ENCODE peak calls at places on chromosome 17, in six cellular contexts. One of them, this sample, is unnamed.

GRCh38 chr17:63622571-63623390 is 564 bp downstream of the MAP3K3 start:
- DNase-seq in heart right ventricle: peak; percentile 73
- DNase-seq in Peyer's patch: peak; percentile 84
- DNase-seq in GM23248: peak; percentile 83
- DNase-seq in body of pancreas: peak; percentile 78
- DNase-seq in IMR-90: peak; percentile 60
- DNase-seq in this sample: peak; percentile 76

GRCh38 chr17:38970804-38971203 is 3.6 kb upstream of the FBXO47 start:
- DNase-seq in heart right ventricle: no peak
- DNase-seq in Peyer's patch: no peak
- DNase-seq in GM23248: no peak
- DNase-seq in body of pancreas: no peak
- DNase-seq in IMR-90: no peak
- DNase-seq in this sample: no peak

GRCh38 chr17:82648761-82649474 is 674 bp upstream of the WDR45B start:
- DNase-seq in heart right ventricle: peak; percentile 66
- DNase-seq in Peyer's patch: peak; percentile 73
- DNase-seq in GM23248: no peak
- DNase-seq in body of pancreas: peak; percentile 51
- DNase-seq in IMR-90: no peak
- DNase-seq in this sample: peak; percentile 52

GRCh38 chr17:6508519-6509294 is 47.6 kb downstream of the PITPNM3 start:
- DNase-seq in heart right ventricle: no peak
- DNase-seq in Peyer's patch: peak; percentile 41
- DNase-seq in GM23248: no peak
- DNase-seq in body of pancreas: no peak
- DNase-seq in IMR-90: no peak
- DNase-seq in this sample: peak; percentile 4

GRCh38 chr17:80605326-80606066 is 60.9 kb downstream of the RPTOR start:
- DNase-seq in heart right ventricle: no peak
- DNase-seq in Peyer's patch: no peak
- DNase-seq in GM23248: peak; percentile 16
- DNase-seq in body of pancreas: no peak
- DNase-seq in IMR-90: peak; percentile 44
- DNase-seq in this sample: no peak

GRCh38 chr17:58421711-58422110 is 4.4 kb upstream of the RNF43 start:
- DNase-seq in heart right ventricle: no peak
- DNase-seq in Peyer's patch: no peak
- DNase-seq in GM23248: no peak
- DNase-seq in body of pancreas: no peak
- DNase-seq in IMR-90: no peak
- DNase-seq in this sample: no peak

GRCh38 chr17:64765191-64765889 is 103.2 kb upstream of the SMURF2 start:
- DNase-seq in heart right ventricle: no peak
- DNase-seq in Peyer's patch: no peak
- DNase-seq in GM23248: no peak
- DNase-seq in body of pancreas: no peak
- DNase-seq in IMR-90: no peak
- DNase-seq in this sample: no peak

GRCh38 chr17:59899099-59899498 is 6.2 kb downstream of the RPS6KB1 start:
- DNase-seq in heart right ventricle: no peak
- DNase-seq in Peyer's patch: no peak
- DNase-seq in GM23248: peak; percentile 2
- DNase-seq in body of pancreas: no peak
- DNase-seq in IMR-90: no peak
- DNase-seq in this sample: no peak

GRCh38 chr17:2085648-2085949 is 30.7 kb downstream of the HIC1 start:
- DNase-seq in heart right ventricle: peak; percentile 73
- DNase-seq in Peyer's patch: no peak
- DNase-seq in GM23248: peak; percentile 76
- DNase-seq in body of pancreas: no peak
- DNase-seq in IMR-90: peak; percentile 69
- DNase-seq in this sample: no peak

GRCh38 chr17:79691931-79692330 is 38.8 kb upstream of the ENPP7 start:
- DNase-seq in heart right ventricle: peak; percentile 21
- DNase-seq in Peyer's patch: no peak
- DNase-seq in GM23248: no peak
- DNase-seq in body of pancreas: no peak
- DNase-seq in IMR-90: no peak
- DNase-seq in this sample: peak; percentile 23

GRCh38 chr17:29642171-29642611 is 19.5 kb upstream of the CORO6 start:
- DNase-seq in heart right ventricle: no peak
- DNase-seq in Peyer's patch: no peak
- DNase-seq in GM23248: no peak
- DNase-seq in body of pancreas: no peak
- DNase-seq in IMR-90: no peak
- DNase-seq in this sample: peak; percentile 29

GRCh38 chr17:50196826-50197225 is 4.6 kb downstream of the COL1A1 start:
- DNase-seq in heart right ventricle: no peak
- DNase-seq in Peyer's patch: no peak
- DNase-seq in GM23248: peak; percentile 92
- DNase-seq in body of pancreas: no peak
- DNase-seq in IMR-90: peak; percentile 84
- DNase-seq in this sample: no peak

GRCh38 chr17:38701504-38702165 is 3.4 kb upstream of the MLLT6 start:
- DNase-seq in heart right ventricle: no peak
- DNase-seq in Peyer's patch: peak; percentile 64
- DNase-seq in GM23248: peak; percentile 64
- DNase-seq in body of pancreas: peak; percentile 54
- DNase-seq in IMR-90: peak; percentile 71
- DNase-seq in this sample: peak; percentile 38

GRCh38 chr17:12592941-12593340 is 72.7 kb upstream of the MYOCD start:
- DNase-seq in heart right ventricle: no peak
- DNase-seq in Peyer's patch: no peak
- DNase-seq in GM23248: no peak
- DNase-seq in body of pancreas: no peak
- DNase-seq in IMR-90: no peak
- DNase-seq in this sample: no peak

GRCh38 chr17:58046230-58047094 is 36.8 kb upstream of the DYNLL2 start:
- DNase-seq in heart right ventricle: peak; percentile 38
- DNase-seq in Peyer's patch: no peak
- DNase-seq in GM23248: peak; percentile 59
- DNase-seq in body of pancreas: no peak
- DNase-seq in IMR-90: no peak
- DNase-seq in this sample: no peak

GRCh38 chr17:64706224-64707076 is 44.3 kb upstream of the SMURF2 start:
- DNase-seq in heart right ventricle: no peak
- DNase-seq in Peyer's patch: peak; percentile 69
- DNase-seq in GM23248: peak; percentile 56
- DNase-seq in body of pancreas: peak; percentile 46
- DNase-seq in IMR-90: no peak
- DNase-seq in this sample: no peak

GRCh38 chr17:77266891-77267341 is 126.1 kb downstream of the SEC14L1 start:
- DNase-seq in heart right ventricle: no peak
- DNase-seq in Peyer's patch: no peak
- DNase-seq in GM23248: peak; percentile 36
- DNase-seq in body of pancreas: no peak
- DNase-seq in IMR-90: peak; percentile 23
- DNase-seq in this sample: no peak

GRCh38 chr17:43570518-43570928 is 24.4 kb upstream of the ETV4 start:
- DNase-seq in heart right ventricle: no peak
- DNase-seq in Peyer's patch: no peak
- DNase-seq in GM23248: peak; percentile 86
- DNase-seq in body of pancreas: no peak
- DNase-seq in IMR-90: peak; percentile 86
- DNase-seq in this sample: no peak

GRCh38 chr17:69898606-69899005 is 176.4 kb upstream of the KCNJ16 start:
- DNase-seq in heart right ventricle: no peak
- DNase-seq in Peyer's patch: no peak
- DNase-seq in GM23248: peak; percentile 14
- DNase-seq in body of pancreas: no peak
- DNase-seq in IMR-90: no peak
- DNase-seq in this sample: no peak

GRCh38 chr17:52744179-52744578 is 585.7 kb upstream of the CA10 start:
- DNase-seq in heart right ventricle: no peak
- DNase-seq in Peyer's patch: no peak
- DNase-seq in GM23248: no peak
- DNase-seq in body of pancreas: no peak
- DNase-seq in IMR-90: no peak
- DNase-seq in this sample: no peak

GRCh38 chr17:10357768-10358167 is 15.0 kb downstream of the MYH13 start:
- DNase-seq in heart right ventricle: no peak
- DNase-seq in Peyer's patch: no peak
- DNase-seq in GM23248: peak; percentile 7
- DNase-seq in body of pancreas: no peak
- DNase-seq in IMR-90: no peak
- DNase-seq in this sample: peak; percentile 2

GRCh38 chr17:64401941-64402340 is 11.3 kb upstream of the PECAM1 start:
- DNase-seq in heart right ventricle: no peak
- DNase-seq in Peyer's patch: peak; percentile 18
- DNase-seq in GM23248: no peak
- DNase-seq in body of pancreas: no peak
- DNase-seq in IMR-90: no peak
- DNase-seq in this sample: no peak

GRCh38 chr17:77961741-77962140 is 3.2 kb downstream of the TNRC6C start:
- DNase-seq in heart right ventricle: no peak
- DNase-seq in Peyer's patch: no peak
- DNase-seq in GM23248: no peak
- DNase-seq in body of pancreas: no peak
- DNase-seq in IMR-90: peak; percentile 16
- DNase-seq in this sample: no peak

GRCh38 chr17:66322764-66323163 is 20.4 kb downstream of the PRKCA start:
- DNase-seq in heart right ventricle: no peak
- DNase-seq in Peyer's patch: no peak
- DNase-seq in GM23248: no peak
- DNase-seq in body of pancreas: no peak
- DNase-seq in IMR-90: no peak
- DNase-seq in this sample: no peak

GRCh38 chr17:67779098-67779672 is 46.1 kb upstream of the BPTF start:
- DNase-seq in heart right ventricle: peak; percentile 53
- DNase-seq in Peyer's patch: no peak
- DNase-seq in GM23248: peak; percentile 47
- DNase-seq in body of pancreas: peak; percentile 87
- DNase-seq in IMR-90: peak; percentile 61
- DNase-seq in this sample: peak; percentile 40

GRCh38 chr17:5531019-5531418 is 44.7 kb downstream of the MIS12 start:
- DNase-seq in heart right ventricle: no peak
- DNase-seq in Peyer's patch: no peak
- DNase-seq in GM23248: no peak
- DNase-seq in body of pancreas: no peak
- DNase-seq in IMR-90: no peak
- DNase-seq in this sample: no peak

GRCh38 chr17:12987120-12987519 is 30.7 kb downstream of the ELAC2 start:
- DNase-seq in heart right ventricle: no peak
- DNase-seq in Peyer's patch: no peak
- DNase-seq in GM23248: no peak
- DNase-seq in body of pancreas: no peak
- DNase-seq in IMR-90: no peak
- DNase-seq in this sample: no peak

GRCh38 chr17:15451681-15452080 is 15.7 kb downstream of the CDRT4 start:
- DNase-seq in heart right ventricle: no peak
- DNase-seq in Peyer's patch: no peak
- DNase-seq in GM23248: peak; percentile 4
- DNase-seq in body of pancreas: no peak
- DNase-seq in IMR-90: no peak
- DNase-seq in this sample: no peak

GRCh38 chr17:63919311-63919723 is 678 bp upstream of the GH1 start:
- DNase-seq in heart right ventricle: peak; percentile 51
- DNase-seq in Peyer's patch: peak; percentile 89
- DNase-seq in GM23248: peak; percentile 72
- DNase-seq in body of pancreas: peak; percentile 63
- DNase-seq in IMR-90: peak; percentile 51
- DNase-seq in this sample: peak; percentile 51

GRCh38 chr17:1485311-1485747 is 7.2 kb downstream of the MYO1C start:
- DNase-seq in heart right ventricle: peak; percentile 76
- DNase-seq in Peyer's patch: peak; percentile 74
- DNase-seq in GM23248: peak; percentile 62
- DNase-seq in body of pancreas: peak; percentile 32
- DNase-seq in IMR-90: no peak
- DNase-seq in this sample: peak; percentile 55

GRCh38 chr17:74450925-74451403 is 15.5 kb upstream of the CD300A start:
- DNase-seq in heart right ventricle: no peak
- DNase-seq in Peyer's patch: no peak
- DNase-seq in GM23248: no peak
- DNase-seq in body of pancreas: no peak
- DNase-seq in IMR-90: no peak
- DNase-seq in this sample: no peak
- H3K27ac ChIP-seq in heart right ventricle: peak overlapping the region; percentile 0
- H3K27ac ChIP-seq in Peyer's patch: no peak overlapping the region
- H3K27ac ChIP-seq in GM23248: no peak overlapping the region
- H3K27ac ChIP-seq in body of pancreas: no peak overlapping the region
- H3K27ac ChIP-seq in IMR-90: no peak overlapping the region
- H3K27ac ChIP-seq in this sample: no peak overlapping the region

GRCh38 chr17:74750327-74751069 is 2.1 kb downstream of the NHERF1 start:
- DNase-seq in heart right ventricle: no peak
- DNase-seq in Peyer's patch: peak; percentile 84
- DNase-seq in GM23248: no peak
- DNase-seq in body of pancreas: peak; percentile 98
- DNase-seq in IMR-90: no peak
- DNase-seq in this sample: peak; percentile 76
- H3K4me1 ChIP-seq in heart right ventricle: peaks cover 7% of the 10 kb centered on the region
- H3K4me1 ChIP-seq in Peyer's patch: peaks cover 3% of the 10 kb centered on the region
- H3K4me1 ChIP-seq in GM23248: no peaks in the 10 kb centered on the region
- H3K4me1 ChIP-seq in body of pancreas: peaks cover 64% of the 10 kb centered on the region
- H3K4me1 ChIP-seq in IMR-90: peaks cover 8% of the 10 kb centered on the region
- H3K4me1 ChIP-seq in this sample: peaks cover 32% of the 10 kb centered on the region

GRCh38 chr17:75634376-75634740 is 1.1 kb downstream of the SMIM5 start:
- DNase-seq in heart right ventricle: no peak
- DNase-seq in Peyer's patch: no peak
- DNase-seq in GM23248: no peak
- DNase-seq in body of pancreas: no peak
- DNase-seq in IMR-90: no peak
- DNase-seq in this sample: no peak
- H3K27ac ChIP-seq in heart right ventricle: peak overlapping the region; percentile 90
- H3K27ac ChIP-seq in Peyer's patch: peak overlapping the region; percentile 88
- H3K27ac ChIP-seq in GM23248: peak overlapping the region; percentile 73
- H3K27ac ChIP-seq in body of pancreas: peak overlapping the region; percentile 75
- H3K27ac ChIP-seq in IMR-90: no peak overlapping the region
- H3K27ac ChIP-seq in this sample: peak overlapping the region; percentile 89

DNA sequence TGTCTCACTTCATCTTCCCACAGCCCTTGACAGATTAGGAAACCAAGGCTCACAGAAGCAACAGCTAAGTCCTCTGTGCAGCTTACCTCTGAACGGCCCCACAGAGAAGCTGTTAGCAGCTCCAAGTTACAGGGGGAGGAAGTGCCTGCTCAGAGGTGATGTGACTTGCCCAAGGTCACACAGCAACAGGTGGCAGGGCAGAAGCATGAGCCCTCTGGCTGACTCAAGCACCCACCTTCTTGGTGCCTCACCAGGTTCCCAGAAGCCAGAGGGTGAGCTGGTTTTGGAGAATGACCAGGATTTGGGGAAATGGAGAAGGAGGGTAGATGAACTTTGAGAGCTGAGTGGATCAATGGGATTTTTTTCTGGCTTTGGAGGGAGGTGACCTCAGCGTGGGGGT is 14.0 kb upstream of the RAI1 start:
- DNase-seq in heart right ventricle: no peak
- DNase-seq in Peyer's patch: no peak
- DNase-seq in GM23248: no peak
- DNase-seq in body of pancreas: no peak
- DNase-seq in IMR-90: no peak
- DNase-seq in this sample: no peak
- H3K4me1 ChIP-seq in heart right ventricle: no peaks in the 10 kb centered on the region
- H3K4me1 ChIP-seq in Peyer's patch: no peaks in the 10 kb centered on the region
- H3K4me1 ChIP-seq in GM23248: no peaks in the 10 kb centered on the region
- H3K4me1 ChIP-seq in body of pancreas: no peaks in the 10 kb centered on the region
- H3K4me1 ChIP-seq in IMR-90: peaks cover 8% of the 10 kb centered on the region
- H3K4me1 ChIP-seq in this sample: no peaks in the 10 kb centered on the region

GRCh38 chr17:17125136-17126084 is 80.7 kb downstream of the PLD6 start:
- DNase-seq in heart right ventricle: no peak
- DNase-seq in Peyer's patch: no peak
- DNase-seq in GM23248: no peak
- DNase-seq in body of pancreas: no peak
- DNase-seq in IMR-90: no peak
- DNase-seq in this sample: no peak
- H3K27ac ChIP-seq in heart right ventricle: peak overlapping the region; percentile 18
- H3K27ac ChIP-seq in Peyer's patch: peak overlapping the region; percentile 26
- H3K27ac ChIP-seq in GM23248: no peak overlapping the region
- H3K27ac ChIP-seq in body of pancreas: no peak overlapping the region
- H3K27ac ChIP-seq in IMR-90: no peak overlapping the region
- H3K27ac ChIP-seq in this sample: no peak overlapping the region